ENCODE peak calls at places on chromosomes 7 and 10, in eight cellular contexts. One of them, this sample, is unnamed.

GRCh38 chr10:88415533-88416130 is 167.5 kb downstream of the RNLS start:
- DNase-seq in hepatocyte: no peak
- DNase-seq in A549: no peak
- DNase-seq in nephron progenitor cell: no peak
- DNase-seq in colonic mucosa: no peak
- DNase-seq in lower lobe of right lung: no peak
- DNase-seq in HFF-Myc: no peak
- DNase-seq in Calu3: no peak
- DNase-seq in this sample: no peak

GRCh38 chr10:26483554-26483953 is 45.4 kb downstream of the APBB1IP start:
- DNase-seq in hepatocyte: no peak
- DNase-seq in lower lobe of right lung: no peak
- DNase-seq in Calu3: no peak
- DNase-seq in colonic mucosa: no peak
- DNase-seq in A549: no peak
- DNase-seq in HFF-Myc: no peak
- DNase-seq in nephron progenitor cell: no peak
- DNase-seq in this sample: no peak

GRCh38 chr7:111266613-111267012 is 175.7 kb downstream of the LRRN3 start:
- DNase-seq in hepatocyte: peak; percentile 11
- DNase-seq in nephron progenitor cell: no peak
- DNase-seq in HFF-Myc: peak; percentile 10
- DNase-seq in A549: no peak
- DNase-seq in Calu3: no peak
- DNase-seq in colonic mucosa: no peak
- DNase-seq in lower lobe of right lung: no peak
- DNase-seq in this sample: peak; percentile 70

GRCh38 chr10:11560076-11560709 is 51.3 kb downstream of the USP6NL start:
- DNase-seq in nephron progenitor cell: no peak
- DNase-seq in colonic mucosa: no peak
- DNase-seq in HFF-Myc: no peak
- DNase-seq in hepatocyte: peak; percentile 12
- DNase-seq in lower lobe of right lung: no peak
- DNase-seq in A549: no peak
- DNase-seq in Calu3: no peak
- DNase-seq in this sample: no peak

GRCh38 chr10:109239371-109239770 is 683.9 kb downstream of the XPNPEP1 start:
- DNase-seq in Calu3: no peak
- DNase-seq in HFF-Myc: no peak
- DNase-seq in nephron progenitor cell: no peak
- DNase-seq in hepatocyte: no peak
- DNase-seq in lower lobe of right lung: no peak
- DNase-seq in colonic mucosa: no peak
- DNase-seq in A549: no peak
- DNase-seq in this sample: no peak

GRCh38 chr10:9331583-9332008 is 1277.1 kb downstream of the GATA3 start:
- DNase-seq in A549: peak; percentile 48
- DNase-seq in nephron progenitor cell: no peak
- DNase-seq in colonic mucosa: no peak
- DNase-seq in HFF-Myc: peak; percentile 3
- DNase-seq in lower lobe of right lung: no peak
- DNase-seq in hepatocyte: peak; percentile 75
- DNase-seq in Calu3: no peak
- DNase-seq in this sample: peak; percentile 10

GRCh38 chr10:28595618-28596017 is 62.7 kb downstream of the WAC start:
- DNase-seq in lower lobe of right lung: no peak
- DNase-seq in HFF-Myc: no peak
- DNase-seq in nephron progenitor cell: no peak
- DNase-seq in A549: no peak
- DNase-seq in Calu3: no peak
- DNase-seq in colonic mucosa: no peak
- DNase-seq in hepatocyte: no peak
- DNase-seq in this sample: peak; percentile 5

GRCh38 chr7:2734761-2735571 is 47.0 kb downstream of the AMZ1 start:
- DNase-seq in nephron progenitor cell: no peak
- DNase-seq in HFF-Myc: no peak
- DNase-seq in hepatocyte: no peak
- DNase-seq in Calu3: no peak
- DNase-seq in A549: no peak
- DNase-seq in colonic mucosa: no peak
- DNase-seq in lower lobe of right lung: no peak
- DNase-seq in this sample: no peak

GRCh38 chr7:78576196-78576595 is 777.6 kb downstream of the PHTF2 start:
- DNase-seq in A549: no peak
- DNase-seq in hepatocyte: no peak
- DNase-seq in colonic mucosa: no peak
- DNase-seq in lower lobe of right lung: no peak
- DNase-seq in HFF-Myc: no peak
- DNase-seq in nephron progenitor cell: peak; percentile 4
- DNase-seq in Calu3: no peak
- DNase-seq in this sample: no peak

GRCh38 chr7:149742075-149742701 is 31.2 kb downstream of the ZNF467 start:
- DNase-seq in Calu3: peak; percentile 79
- DNase-seq in hepatocyte: peak; percentile 75
- DNase-seq in A549: peak; percentile 93
- DNase-seq in colonic mucosa: peak; percentile 75
- DNase-seq in lower lobe of right lung: peak; percentile 74
- DNase-seq in HFF-Myc: peak; percentile 21
- DNase-seq in nephron progenitor cell: peak; percentile 85
- DNase-seq in this sample: no peak

GRCh38 chr10:129713659-129714265 is 246.7 kb downstream of the MGMT start:
- DNase-seq in Calu3: no peak
- DNase-seq in HFF-Myc: no peak
- DNase-seq in lower lobe of right lung: no peak
- DNase-seq in nephron progenitor cell: no peak
- DNase-seq in colonic mucosa: no peak
- DNase-seq in hepatocyte: no peak
- DNase-seq in A549: no peak
- DNase-seq in this sample: no peak

GRCh38 chr10:30396708-30397107 is 37.3 kb upstream of the MAP3K8 start:
- DNase-seq in HFF-Myc: no peak
- DNase-seq in colonic mucosa: no peak
- DNase-seq in A549: no peak
- DNase-seq in hepatocyte: no peak
- DNase-seq in lower lobe of right lung: no peak
- DNase-seq in Calu3: no peak
- DNase-seq in nephron progenitor cell: no peak
- DNase-seq in this sample: no peak

GRCh38 chr10:30396282-30396681 is 37.7 kb upstream of the MAP3K8 start:
- DNase-seq in Calu3: no peak
- DNase-seq in A549: no peak
- DNase-seq in HFF-Myc: no peak
- DNase-seq in colonic mucosa: no peak
- DNase-seq in nephron progenitor cell: no peak
- DNase-seq in lower lobe of right lung: no peak
- DNase-seq in hepatocyte: no peak
- DNase-seq in this sample: no peak

GRCh38 chr10:30403494-30403893 is 30.5 kb upstream of the MAP3K8 start:
- DNase-seq in HFF-Myc: no peak
- DNase-seq in hepatocyte: no peak
- DNase-seq in Calu3: no peak
- DNase-seq in nephron progenitor cell: no peak
- DNase-seq in A549: no peak
- DNase-seq in lower lobe of right lung: no peak
- DNase-seq in colonic mucosa: no peak
- DNase-seq in this sample: no peak

GRCh38 chr10:30398193-30398592 is 35.8 kb upstream of the MAP3K8 start:
- DNase-seq in hepatocyte: no peak
- DNase-seq in nephron progenitor cell: no peak
- DNase-seq in Calu3: no peak
- DNase-seq in lower lobe of right lung: no peak
- DNase-seq in A549: no peak
- DNase-seq in HFF-Myc: no peak
- DNase-seq in colonic mucosa: no peak
- DNase-seq in this sample: no peak

GRCh38 chr10:30398788-30399187 is 35.2 kb upstream of the MAP3K8 start:
- DNase-seq in Calu3: no peak
- DNase-seq in lower lobe of right lung: no peak
- DNase-seq in A549: no peak
- DNase-seq in nephron progenitor cell: no peak
- DNase-seq in hepatocyte: no peak
- DNase-seq in HFF-Myc: no peak
- DNase-seq in colonic mucosa: no peak
- DNase-seq in this sample: no peak
- TF ChIP-seq CTCF in Calu3: no peak
- TF ChIP-seq CTCF in lower lobe of right lung: no peak
- TF ChIP-seq CTCF in A549: no peak
- TF ChIP-seq CTCF in nephron progenitor cell: no peak
- TF ChIP-seq CTCF in hepatocyte: no peak
- TF ChIP-seq CTCF in HFF-Myc: no peak
- TF ChIP-seq CTCF in colonic mucosa: no peak
- TF ChIP-seq CTCF in this sample: peak; percentile 7

GRCh38 chr10:35568483-35569015 is 36.6 kb upstream of the GJD4 start:
- DNase-seq in colonic mucosa: no peak
- DNase-seq in A549: no peak
- DNase-seq in hepatocyte: no peak
- DNase-seq in lower lobe of right lung: no peak
- DNase-seq in Calu3: no peak
- DNase-seq in HFF-Myc: no peak
- DNase-seq in nephron progenitor cell: no peak
- DNase-seq in this sample: no peak

GRCh38 chr10:35563266-35563891 is 41.8 kb upstream of the GJD4 start:
- DNase-seq in colonic mucosa: peak; percentile 45
- DNase-seq in A549: peak; percentile 61
- DNase-seq in hepatocyte: peak; percentile 71
- DNase-seq in nephron progenitor cell: peak; percentile 70
- DNase-seq in HFF-Myc: peak; percentile 33
- DNase-seq in lower lobe of right lung: peak; percentile 63
- DNase-seq in Calu3: peak; percentile 69
- DNase-seq in this sample: no peak

GRCh38 chr10:35564276-35564982 is 40.7 kb upstream of the GJD4 start:
- DNase-seq in Calu3: no peak
- DNase-seq in nephron progenitor cell: no peak
- DNase-seq in lower lobe of right lung: no peak
- DNase-seq in A549: no peak
- DNase-seq in HFF-Myc: peak; percentile 53
- DNase-seq in hepatocyte: no peak
- DNase-seq in colonic mucosa: no peak
- DNase-seq in this sample: no peak

GRCh38 chr10:35567951-35568350 is 37.2 kb upstream of the GJD4 start:
- DNase-seq in nephron progenitor cell: no peak
- DNase-seq in colonic mucosa: no peak
- DNase-seq in HFF-Myc: no peak
- DNase-seq in lower lobe of right lung: no peak
- DNase-seq in A549: no peak
- DNase-seq in hepatocyte: no peak
- DNase-seq in Calu3: no peak
- DNase-seq in this sample: no peak

DNA sequence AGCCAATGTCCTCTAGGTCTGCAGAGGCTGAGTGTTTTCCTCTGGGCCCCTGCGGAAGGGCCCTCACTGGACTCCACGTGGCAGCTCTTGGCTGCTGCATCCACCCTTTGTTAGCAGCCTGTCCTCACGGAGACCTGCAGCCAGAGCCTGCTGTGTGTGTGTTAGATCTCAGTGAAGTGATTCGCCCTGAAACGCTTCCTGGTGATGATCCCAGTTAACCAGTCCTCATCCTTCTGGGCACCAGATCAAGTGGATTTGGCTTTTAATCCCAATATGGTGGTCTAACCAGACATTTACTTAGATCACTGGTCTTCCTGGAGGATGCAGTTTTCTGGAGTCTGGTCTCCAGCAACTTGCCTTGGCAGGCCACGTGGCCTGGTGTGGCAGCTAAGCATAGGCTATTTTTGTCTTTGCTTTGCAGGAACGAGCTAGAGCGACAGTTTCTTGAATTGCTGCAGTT is 39.5 kb upstream of the GJD4 start:
- DNase-seq in nephron progenitor cell: no peak
- DNase-seq in colonic mucosa: no peak
- DNase-seq in hepatocyte: no peak
- DNase-seq in Calu3: no peak
- DNase-seq in A549: no peak
- DNase-seq in lower lobe of right lung: no peak
- DNase-seq in HFF-Myc: no peak
- DNase-seq in this sample: no peak
- TF ChIP-seq CTCF in nephron progenitor cell: no peak
- TF ChIP-seq CTCF in colonic mucosa: no peak
- TF ChIP-seq CTCF in hepatocyte: no peak
- TF ChIP-seq CTCF in Calu3: no peak
- TF ChIP-seq CTCF in A549: no peak
- TF ChIP-seq CTCF in lower lobe of right lung: no peak
- TF ChIP-seq CTCF in HFF-Myc: no peak
- TF ChIP-seq CTCF in this sample: no peak

GRCh38 chr10:46022978-46023702 is 7.3 kb downstream of the NCOA4 start:
- DNase-seq in lower lobe of right lung: peak; percentile 98
- DNase-seq in hepatocyte: peak; percentile 96
- DNase-seq in nephron progenitor cell: peak; percentile 94
- DNase-seq in A549: peak; percentile 82
- DNase-seq in HFF-Myc: peak; percentile 56
- DNase-seq in colonic mucosa: peak; percentile 93
- DNase-seq in Calu3: peak; percentile 93
- DNase-seq in this sample: no peak
- TF ChIP-seq CTCF in lower lobe of right lung: peak; percentile 49
- TF ChIP-seq CTCF in hepatocyte: peak; percentile 25
- TF ChIP-seq CTCF in nephron progenitor cell: peak; percentile 19
- TF ChIP-seq CTCF in A549: no peak
- TF ChIP-seq CTCF in HFF-Myc: peak; percentile 12
- TF ChIP-seq CTCF in colonic mucosa: no peak
- TF ChIP-seq CTCF in Calu3: no peak
- TF ChIP-seq CTCF in this sample: peak; percentile 42

GRCh38 chr7:135519233-135519688 is 9.4 kb upstream of the CNOT4 start:
- DNase-seq in nephron progenitor cell: no peak
- DNase-seq in colonic mucosa: no peak
- DNase-seq in A549: no peak
- DNase-seq in hepatocyte: no peak
- DNase-seq in lower lobe of right lung: no peak
- DNase-seq in Calu3: no peak
- DNase-seq in HFF-Myc: no peak
- DNase-seq in this sample: no peak

GRCh38 chr7:135517060-135517459 is 7.2 kb upstream of the CNOT4 start:
- DNase-seq in colonic mucosa: no peak
- DNase-seq in hepatocyte: no peak
- DNase-seq in lower lobe of right lung: no peak
- DNase-seq in HFF-Myc: no peak
- DNase-seq in A549: no peak
- DNase-seq in Calu3: no peak
- DNase-seq in nephron progenitor cell: no peak
- DNase-seq in this sample: no peak

GRCh38 chr7:135514856-135515255 is 5.0 kb upstream of the CNOT4 start:
- DNase-seq in colonic mucosa: no peak
- DNase-seq in nephron progenitor cell: no peak
- DNase-seq in lower lobe of right lung: no peak
- DNase-seq in HFF-Myc: no peak
- DNase-seq in hepatocyte: no peak
- DNase-seq in Calu3: no peak
- DNase-seq in A549: no peak
- DNase-seq in this sample: no peak

GRCh38 chr7:135523146-135523545 is 13.2 kb upstream of the CNOT4 start:
- DNase-seq in hepatocyte: no peak
- DNase-seq in A549: no peak
- DNase-seq in lower lobe of right lung: no peak
- DNase-seq in Calu3: no peak
- DNase-seq in nephron progenitor cell: no peak
- DNase-seq in colonic mucosa: no peak
- DNase-seq in HFF-Myc: no peak
- DNase-seq in this sample: no peak

DNA sequence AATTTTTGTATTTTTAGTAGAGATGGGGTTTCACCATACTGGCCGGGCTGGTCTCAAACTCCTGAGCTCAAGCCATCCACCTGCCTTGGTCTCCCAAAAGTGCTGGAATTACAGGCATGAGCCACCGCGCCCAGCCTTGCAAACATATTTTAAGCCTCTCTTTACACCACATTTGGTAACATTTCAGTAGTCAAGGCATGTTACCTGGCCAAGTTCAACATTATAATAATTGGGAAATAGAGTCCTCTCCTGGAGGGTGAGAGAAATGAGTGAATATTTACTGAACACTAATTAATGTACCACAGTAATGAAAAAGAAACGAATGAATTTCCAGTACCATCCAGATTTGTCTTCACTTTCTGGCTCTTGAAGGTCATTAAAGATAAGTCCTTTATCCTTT is 10.0 kb upstream of the CNOT4 start:
- DNase-seq in HFF-Myc: no peak
- DNase-seq in A549: no peak
- DNase-seq in hepatocyte: no peak
- DNase-seq in Calu3: no peak
- DNase-seq in lower lobe of right lung: no peak
- DNase-seq in nephron progenitor cell: no peak
- DNase-seq in colonic mucosa: no peak
- DNase-seq in this sample: no peak
- TF ChIP-seq CTCF in HFF-Myc: no peak
- TF ChIP-seq CTCF in A549: no peak
- TF ChIP-seq CTCF in hepatocyte: no peak
- TF ChIP-seq CTCF in Calu3: no peak
- TF ChIP-seq CTCF in lower lobe of right lung: no peak
- TF ChIP-seq CTCF in nephron progenitor cell: no peak
- TF ChIP-seq CTCF in colonic mucosa: no peak
- TF ChIP-seq CTCF in this sample: no peak

This sample was measured in AG04449.